ENCODE peak calls at places on chromosomes 13 and 19, in eight cellular contexts. One of them, this sample, is unnamed.

GRCh38 chr13:26132756-26133155 is 80.9 kb upstream of the SHISA2 start:
- DNase-seq in neural progenitor cell: peak
- DNase-seq in MM.1S: no peak
- DNase-seq in hepatocyte: no peak
- DNase-seq in PC-3: peak
- DNase-seq in HCT116: no peak
- DNase-seq in OCI-LY7: no peak
- DNase-seq in SK-N-SH: no peak
- DNase-seq in this sample: peak

GRCh38 chr13:96540656-96541055 is 450.7 kb downstream of the HS6ST3 start:
- DNase-seq in neural progenitor cell: no peak
- DNase-seq in MM.1S: no peak
- DNase-seq in hepatocyte: no peak
- DNase-seq in PC-3: no peak
- DNase-seq in HCT116: no peak
- DNase-seq in OCI-LY7: no peak
- DNase-seq in SK-N-SH: no peak
- DNase-seq in this sample: no peak

GRCh38 chr19:801861-802496 is 4.7 kb downstream of the PTBP1 start:
- DNase-seq in neural progenitor cell: no peak
- DNase-seq in MM.1S: no peak
- DNase-seq in hepatocyte: no peak
- DNase-seq in PC-3: no peak
- DNase-seq in HCT116: no peak
- DNase-seq in OCI-LY7: no peak
- DNase-seq in SK-N-SH: no peak
- DNase-seq in this sample: peak

GRCh38 chr13:27006519-27007161 is 165.0 kb downstream of the USP12 start:
- DNase-seq in neural progenitor cell: peak
- DNase-seq in MM.1S: no peak
- DNase-seq in hepatocyte: peak
- DNase-seq in PC-3: peak
- DNase-seq in HCT116: peak
- DNase-seq in OCI-LY7: no peak
- DNase-seq in SK-N-SH: peak
- DNase-seq in this sample: peak

GRCh38 chr19:31819837-31820236 is 470.6 kb upstream of the TSHZ3 start:
- DNase-seq in neural progenitor cell: no peak
- DNase-seq in MM.1S: no peak
- DNase-seq in hepatocyte: no peak
- DNase-seq in PC-3: no peak
- DNase-seq in HCT116: no peak
- DNase-seq in OCI-LY7: no peak
- DNase-seq in SK-N-SH: no peak
- DNase-seq in this sample: no peak

GRCh38 chr19:58572818-58573657 is at the start of gene MZF1:
- DNase-seq in neural progenitor cell: peak
- DNase-seq in MM.1S: peak
- DNase-seq in hepatocyte: peak
- DNase-seq in PC-3: peak
- DNase-seq in HCT116: peak
- DNase-seq in OCI-LY7: peak
- DNase-seq in SK-N-SH: peak
- DNase-seq in this sample: peak

GRCh38 chr13:53054569-53054968 is 26.0 kb downstream of the OLFM4 start:
- DNase-seq in neural progenitor cell: no peak
- DNase-seq in MM.1S: no peak
- DNase-seq in hepatocyte: no peak
- DNase-seq in PC-3: no peak
- DNase-seq in HCT116: no peak
- DNase-seq in OCI-LY7: no peak
- DNase-seq in SK-N-SH: no peak
- DNase-seq in this sample: no peak

GRCh38 chr19:56162258-56162657 is 13.6 kb upstream of the GALP start:
- DNase-seq in neural progenitor cell: no peak
- DNase-seq in MM.1S: no peak
- DNase-seq in hepatocyte: peak
- DNase-seq in PC-3: peak
- DNase-seq in HCT116: no peak
- DNase-seq in OCI-LY7: no peak
- DNase-seq in SK-N-SH: no peak
- DNase-seq in this sample: no peak

GRCh38 chr13:44816701-44817684 is 172.3 kb downstream of the NUFIP1 start:
- DNase-seq in neural progenitor cell: no peak
- DNase-seq in MM.1S: no peak
- DNase-seq in hepatocyte: no peak
- DNase-seq in PC-3: peak
- DNase-seq in HCT116: peak
- DNase-seq in OCI-LY7: no peak
- DNase-seq in SK-N-SH: no peak
- DNase-seq in this sample: no peak

GRCh38 chr19:17847538-17848366 is at the start of gene JAK3:
- DNase-seq in neural progenitor cell: peak
- DNase-seq in MM.1S: peak
- DNase-seq in hepatocyte: peak
- DNase-seq in PC-3: no peak
- DNase-seq in HCT116: no peak
- DNase-seq in OCI-LY7: peak
- DNase-seq in SK-N-SH: peak
- DNase-seq in this sample: peak

GRCh38 chr13:59625121-59625520 is 538.6 kb downstream of the DIAPH3 start:
- DNase-seq in neural progenitor cell: no peak
- DNase-seq in MM.1S: no peak
- DNase-seq in hepatocyte: no peak
- DNase-seq in PC-3: no peak
- DNase-seq in HCT116: no peak
- DNase-seq in OCI-LY7: no peak
- DNase-seq in SK-N-SH: no peak
- DNase-seq in this sample: no peak

GRCh38 chr13:63337921-63338320 is 1922.3 kb upstream of the PCDH20 start:
- DNase-seq in neural progenitor cell: no peak
- DNase-seq in MM.1S: no peak
- DNase-seq in hepatocyte: no peak
- DNase-seq in PC-3: no peak
- DNase-seq in HCT116: no peak
- DNase-seq in OCI-LY7: no peak
- DNase-seq in SK-N-SH: no peak
- DNase-seq in this sample: no peak

GRCh38 chr19:10388957-10389356 is 8.6 kb upstream of the TYK2 start:
- DNase-seq in neural progenitor cell: peak
- DNase-seq in MM.1S: peak
- DNase-seq in hepatocyte: peak
- DNase-seq in PC-3: peak
- DNase-seq in HCT116: peak
- DNase-seq in OCI-LY7: peak
- DNase-seq in SK-N-SH: peak
- DNase-seq in this sample: peak

GRCh38 chr19:48190288-48191284 is 20.1 kb downstream of the ZSWIM9 start:
- DNase-seq in neural progenitor cell: peak
- DNase-seq in MM.1S: no peak
- DNase-seq in hepatocyte: peak
- DNase-seq in PC-3: peak
- DNase-seq in HCT116: peak
- DNase-seq in OCI-LY7: peak
- DNase-seq in SK-N-SH: no peak
- DNase-seq in this sample: peak

GRCh38 chr13:99378985-99379734 is 72.0 kb upstream of the GPR183 start:
- DNase-seq in neural progenitor cell: no peak
- DNase-seq in MM.1S: no peak
- DNase-seq in hepatocyte: no peak
- DNase-seq in PC-3: no peak
- DNase-seq in HCT116: no peak
- DNase-seq in OCI-LY7: peak
- DNase-seq in SK-N-SH: no peak
- DNase-seq in this sample: peak
- TF ChIP-seq EZH2phosphoT487 in neural progenitor cell: no peak
- TF ChIP-seq EZH2phosphoT487 in MM.1S: no peak
- TF ChIP-seq EZH2phosphoT487 in hepatocyte: no peak
- TF ChIP-seq EZH2phosphoT487 in PC-3: no peak
- TF ChIP-seq EZH2phosphoT487 in HCT116: no peak
- TF ChIP-seq EZH2phosphoT487 in OCI-LY7: no peak
- TF ChIP-seq EZH2phosphoT487 in SK-N-SH: no peak
- TF ChIP-seq EZH2phosphoT487 in this sample: no peak

GRCh38 chr19:51688665-51689571 is 4.2 kb upstream of the SPACA6 start:
- DNase-seq in neural progenitor cell: peak
- DNase-seq in MM.1S: no peak
- DNase-seq in hepatocyte: peak
- DNase-seq in PC-3: peak
- DNase-seq in HCT116: peak
- DNase-seq in OCI-LY7: no peak
- DNase-seq in SK-N-SH: peak
- DNase-seq in this sample: peak
- H3K27ac ChIP-seq in neural progenitor cell: peak
- H3K27ac ChIP-seq in MM.1S: no peak
- H3K27ac ChIP-seq in hepatocyte: peak
- H3K27ac ChIP-seq in PC-3: peak
- H3K27ac ChIP-seq in HCT116: peak
- H3K27ac ChIP-seq in OCI-LY7: no peak
- H3K27ac ChIP-seq in SK-N-SH: peak
- H3K27ac ChIP-seq in this sample: peak

GRCh38 chr13:23950736-23951510 is 53.6 kb upstream of the C1QTNF9B start:
- DNase-seq in neural progenitor cell: no peak
- DNase-seq in MM.1S: no peak
- DNase-seq in hepatocyte: no peak
- DNase-seq in PC-3: no peak
- DNase-seq in HCT116: no peak
- DNase-seq in OCI-LY7: no peak
- DNase-seq in SK-N-SH: no peak
- DNase-seq in this sample: no peak
- TF ChIP-seq CTCF in neural progenitor cell: peak
- TF ChIP-seq CTCF in MM.1S: no peak
- TF ChIP-seq CTCF in hepatocyte: no peak
- TF ChIP-seq CTCF in PC-3: no peak
- TF ChIP-seq CTCF in HCT116: peak
- TF ChIP-seq CTCF in OCI-LY7: no peak
- TF ChIP-seq CTCF in SK-N-SH: no peak
- TF ChIP-seq CTCF in this sample: peak

GRCh38 chr13:41196620-41197019 is 2.3 kb upstream of the KBTBD7 start:
- DNase-seq in neural progenitor cell: no peak
- DNase-seq in MM.1S: no peak
- DNase-seq in hepatocyte: no peak
- DNase-seq in PC-3: peak
- DNase-seq in HCT116: no peak
- DNase-seq in OCI-LY7: peak
- DNase-seq in SK-N-SH: no peak
- DNase-seq in this sample: peak
- TF ChIP-seq EZH2phosphoT487 in neural progenitor cell: no peak
- TF ChIP-seq EZH2phosphoT487 in MM.1S: no peak
- TF ChIP-seq EZH2phosphoT487 in hepatocyte: no peak
- TF ChIP-seq EZH2phosphoT487 in PC-3: no peak
- TF ChIP-seq EZH2phosphoT487 in HCT116: no peak
- TF ChIP-seq EZH2phosphoT487 in OCI-LY7: no peak
- TF ChIP-seq EZH2phosphoT487 in SK-N-SH: no peak
- TF ChIP-seq EZH2phosphoT487 in this sample: no peak

DNA sequence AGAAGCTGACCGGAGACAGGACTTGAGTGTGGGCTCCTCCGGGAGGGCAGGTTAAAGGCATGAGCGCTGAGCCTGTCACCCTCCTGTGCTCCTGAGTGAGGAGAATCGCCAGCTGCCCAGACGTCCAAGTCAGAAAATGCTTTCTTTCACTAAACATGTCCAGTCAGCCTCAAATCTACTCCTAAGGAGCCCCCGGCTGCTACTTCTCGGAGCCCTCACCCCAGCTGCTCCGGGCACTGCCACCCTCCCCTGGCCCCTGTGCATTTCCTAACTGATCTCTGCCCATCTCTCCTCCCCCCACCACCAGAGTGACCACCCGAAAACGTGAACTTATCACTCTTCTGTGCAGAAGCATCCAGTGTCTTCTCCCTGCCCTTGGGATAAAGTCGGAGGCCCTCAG is 277.5 kb upstream of the SOX1 start:
- DNase-seq in neural progenitor cell: no peak
- DNase-seq in MM.1S: no peak
- DNase-seq in hepatocyte: no peak
- DNase-seq in PC-3: peak
- DNase-seq in HCT116: no peak
- DNase-seq in OCI-LY7: no peak
- DNase-seq in SK-N-SH: no peak
- DNase-seq in this sample: no peak
- H3K27ac ChIP-seq in neural progenitor cell: no peak
- H3K27ac ChIP-seq in MM.1S: no peak
- H3K27ac ChIP-seq in hepatocyte: no peak
- H3K27ac ChIP-seq in PC-3: no peak
- H3K27ac ChIP-seq in HCT116: no peak
- H3K27ac ChIP-seq in OCI-LY7: no peak
- H3K27ac ChIP-seq in SK-N-SH: no peak
- H3K27ac ChIP-seq in this sample: no peak

GRCh38 chr13:65966991-65967451 is 1263.1 kb downstream of the PCDH9 start:
- DNase-seq in neural progenitor cell: peak
- DNase-seq in MM.1S: no peak
- DNase-seq in hepatocyte: peak
- DNase-seq in PC-3: peak
- DNase-seq in HCT116: peak
- DNase-seq in OCI-LY7: peak
- DNase-seq in SK-N-SH: peak
- DNase-seq in this sample: peak
- TF ChIP-seq CTCF in neural progenitor cell: peak
- TF ChIP-seq CTCF in MM.1S: peak
- TF ChIP-seq CTCF in hepatocyte: peak
- TF ChIP-seq CTCF in PC-3: peak
- TF ChIP-seq CTCF in HCT116: peak
- TF ChIP-seq CTCF in OCI-LY7: peak
- TF ChIP-seq CTCF in SK-N-SH: peak
- TF ChIP-seq CTCF in this sample: peak

GRCh38 chr19:45051929-45052579 is 13.2 kb downstream of the CLASRP start:
- DNase-seq in neural progenitor cell: no peak
- DNase-seq in MM.1S: no peak
- DNase-seq in hepatocyte: peak
- DNase-seq in PC-3: no peak
- DNase-seq in HCT116: no peak
- DNase-seq in OCI-LY7: peak
- DNase-seq in SK-N-SH: no peak
- DNase-seq in this sample: no peak
- TF ChIP-seq EZH2phosphoT487 in neural progenitor cell: no peak
- TF ChIP-seq EZH2phosphoT487 in MM.1S: no peak
- TF ChIP-seq EZH2phosphoT487 in hepatocyte: no peak
- TF ChIP-seq EZH2phosphoT487 in PC-3: no peak
- TF ChIP-seq EZH2phosphoT487 in HCT116: no peak
- TF ChIP-seq EZH2phosphoT487 in OCI-LY7: no peak
- TF ChIP-seq EZH2phosphoT487 in SK-N-SH: no peak
- TF ChIP-seq EZH2phosphoT487 in this sample: no peak

GRCh38 chr13:51588406-51588949 is 4.2 kb downstream of the WDFY2 start:
- DNase-seq in neural progenitor cell: peak
- DNase-seq in MM.1S: no peak
- DNase-seq in hepatocyte: no peak
- DNase-seq in PC-3: no peak
- DNase-seq in HCT116: no peak
- DNase-seq in OCI-LY7: no peak
- DNase-seq in SK-N-SH: no peak
- DNase-seq in this sample: no peak
- H3K27ac ChIP-seq in neural progenitor cell: peak
- H3K27ac ChIP-seq in MM.1S: no peak
- H3K27ac ChIP-seq in hepatocyte: no peak
- H3K27ac ChIP-seq in PC-3: no peak
- H3K27ac ChIP-seq in HCT116: no peak
- H3K27ac ChIP-seq in OCI-LY7: no peak
- H3K27ac ChIP-seq in SK-N-SH: no peak
- H3K27ac ChIP-seq in this sample: peak

This sample was measured in GM23338.